ENCODE peak calls at places on chromosome 5, in six cellular contexts. O is MM.1S; K is CD8-positive, alpha-beta T cell; D is natural killer cell; C is A549; T is kidney. Z is an unnamed sample.

GRCh38 chr5:169856571-169856970 is 123.7 kb downstream of the INSYN2B start:
- DNase-seq in O (no peak), K (no peak), D (no peak), C (peak), T (no peak), Z (no peak)

GRCh38 chr5:168666356-168666755 is 87.2 kb upstream of the PANK3 start:
- DNase-seq in O (no peak), K (no peak), D (no peak), C (no peak), T (no peak), Z (no peak)

GRCh38 chr5:170332058-170332457 is 34.5 kb upstream of the LCP2 start:
- DNase-seq in O (no peak), K (no peak), D (no peak), C (no peak), T (no peak), Z (no peak)

GRCh38 chr5:136722086-136722485 is 356.7 kb upstream of the TRPC7 start:
- DNase-seq in O (no peak), K (no peak), D (no peak), C (no peak), T (no peak), Z (no peak)

GRCh38 chr5:138032028-138032571 is 779 bp downstream of the FAM13B start:
- DNase-seq in O (peak), K (no peak), D (no peak), C (peak), T (peak), Z (peak)

GRCh38 chr5:124554746-124555145 is 191.7 kb downstream of the ZNF608 start:
- DNase-seq in O (no peak), K (no peak), D (no peak), C (no peak), T (no peak), Z (no peak)

GRCh38 chr5:171122372-171122771 is 186.7 kb upstream of the TLX3 start:
- DNase-seq in O (no peak), K (no peak), D (no peak), C (no peak), T (peak), Z (no peak)

GRCh38 chr5:56829137-56829536 is 13.8 kb downstream of the MAP3K1 start:
- DNase-seq in O (peak), K (no peak), D (no peak), C (no peak), T (no peak), Z (no peak)

GRCh38 chr5:143649869-143650268 is 162.1 kb upstream of the HMHB1 start:
- DNase-seq in O (peak), K (no peak), D (no peak), C (no peak), T (no peak), Z (no peak)

GRCh38 chr5:5954199-5954598 is 424.1 kb downstream of the MED10 start:
- DNase-seq in O (no peak), K (no peak), D (no peak), C (no peak), T (no peak), Z (no peak)

GRCh38 chr5:111743993-111744392 is 13.0 kb downstream of the NREP start:
- DNase-seq in O (no peak), K (no peak), D (no peak), C (no peak), T (no peak), Z (no peak)

GRCh38 chr5:159316519-159317383 is 13.5 kb downstream of the IL12B start:
- DNase-seq in O (peak), K (no peak), D (no peak), C (peak), T (no peak), Z (no peak)

GRCh38 chr5:170655920-170656319 is 127.6 kb upstream of the GABRP start:
- DNase-seq in O (no peak), K (no peak), D (no peak), C (no peak), T (no peak), Z (no peak)

GRCh38 chr5:82327961-82328360 is 49.8 kb upstream of the RPS23 start:
- DNase-seq in O (no peak), K (no peak), D (no peak), C (no peak), T (no peak), Z (no peak)

GRCh38 chr5:14568333-14568732 is 13.3 kb upstream of the OTULINL start:
- DNase-seq in O (no peak), K (no peak), D (no peak), C (no peak), T (no peak), Z (no peak)

GRCh38 chr5:73338201-73339126 is 110.1 kb downstream of the FOXD1 start:
- DNase-seq in O (no peak), K (no peak), D (no peak), C (no peak), T (peak), Z (no peak)

GRCh38 chr5:63963080-63963735 is 963 bp upstream of the HTR1A start:
- DNase-seq in O (peak), K (no peak), D (no peak), C (peak), T (no peak), Z (no peak)

GRCh38 chr5:117680421-117680820 is 1105.8 kb upstream of the SEMA6A start:
- DNase-seq in O (no peak), K (no peak), D (no peak), C (no peak), T (no peak), Z (no peak)

GRCh38 chr5:2222246-2222645 is 339.5 kb upstream of the IRX4 start:
- DNase-seq in O (no peak), K (no peak), D (no peak), C (no peak), T (peak), Z (no peak)
- TF ChIP-seq CTCF in O (no peak), K (no peak), D (no peak), C (no peak), T (no peak), Z (no peak)

DNA sequence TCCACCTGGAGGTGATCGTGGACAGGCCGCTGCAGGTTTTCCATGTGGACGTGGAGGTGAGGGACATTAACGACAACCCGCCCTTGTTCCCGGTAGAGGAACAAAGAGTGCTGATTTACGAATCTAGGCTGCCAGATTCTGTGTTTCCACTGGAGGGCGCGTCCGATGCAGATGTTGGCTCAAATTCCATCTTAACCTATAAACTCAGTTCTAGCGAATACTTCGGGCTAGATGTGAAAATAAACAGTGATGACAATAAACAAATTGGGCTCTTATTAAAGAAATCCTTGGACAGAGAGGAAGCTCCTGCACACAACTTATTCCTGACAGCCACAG is 610 bp downstream of the PCDHA6 start:
- DNase-seq in O (no peak), K (no peak), D (no peak), C (no peak), T (no peak), Z (no peak)
- TF ChIP-seq CTCF in O (no peak), K (no peak), D (no peak), C (no peak), T (no peak), Z (peak)

GRCh38 chr5:134374234-134374633 is 2.9 kb downstream of the UBE2B start:
- DNase-seq in O (no peak), K (no peak), D (no peak), C (no peak), T (no peak), Z (no peak)
- TF ChIP-seq CTCF in O (no peak), K (no peak), D (no peak), C (peak), T (no peak), Z (no peak)

GRCh38 chr5:139494256-139494655 is 11.7 kb upstream of the STING1 start:
- DNase-seq in O (no peak), K (no peak), D (no peak), C (no peak), T (no peak), Z (no peak)

GRCh38 chr5:139495644-139496435 is 13.3 kb upstream of the STING1 start:
- DNase-seq in O (no peak), K (no peak), D (no peak), C (no peak), T (no peak), Z (no peak)

GRCh38 chr5:139494832-139495231 is 12.3 kb upstream of the STING1 start:
- DNase-seq in O (no peak), K (no peak), D (no peak), C (no peak), T (no peak), Z (no peak)

GRCh38 chr5:139488269-139488668 is 5.7 kb upstream of the STING1 start:
- DNase-seq in O (no peak), K (no peak), D (no peak), C (no peak), T (no peak), Z (no peak)

DNA sequence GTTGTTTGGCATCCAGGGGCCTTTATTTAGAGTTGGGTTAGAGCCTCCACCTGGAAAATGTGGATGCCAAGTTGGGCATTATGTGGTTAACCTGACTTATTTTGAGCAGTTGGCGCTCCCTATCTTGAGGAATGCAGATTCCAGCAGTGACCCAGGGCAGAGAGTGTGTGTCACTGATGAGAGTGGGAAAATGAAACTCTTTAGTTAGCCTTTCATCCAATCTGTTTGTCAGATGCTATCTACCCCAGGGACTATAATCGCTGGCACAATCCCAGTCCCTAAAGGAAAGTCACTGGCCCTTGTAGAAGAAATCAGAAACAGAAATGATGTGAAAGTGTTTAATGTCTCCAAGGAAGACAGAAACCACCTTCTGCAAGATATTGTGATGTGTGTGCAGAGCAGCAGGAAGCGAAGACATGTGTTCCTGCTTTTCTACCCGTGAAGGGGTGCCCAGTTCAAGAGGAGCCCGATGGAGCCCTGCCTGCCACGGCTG is 10.2 kb upstream of the STING1 start:
- DNase-seq in O (no peak), K (no peak), D (no peak), C (no peak), T (no peak), Z (no peak)
- TF ChIP-seq CTCF in O (no peak), K (no peak), D (no peak), C (no peak), T (no peak), Z (no peak)